ENCODE peak calls at places on chromosomes 4 and X, in seven cellular contexts. T is activated T-cell treated with anti-CD3 and anti-CD28 coated beads, Interleukin-2, amount 50 U/mL, for 1 hour; H is vagina; U is A172; R is activated CD4-positive, alpha-beta T cell treated with anti-CD3 and anti-CD28 coated beads, Interleukin-2, amount 50 U/mL, for 4 hours; G is fibroblast of the aortic adventitia; V is iris pigment epithelial cell. L is an unnamed sample.

GRCh38 chr4:53855886-53856260 is 208.5 kb downstream of the CHIC2 start:
- DNase-seq in G (peak; percentile 98), H (no peak), T (no peak), R (no peak), U (no peak), V (peak; percentile 85), L (no peak)

GRCh38 chr4:74311696-74312313 is 3.5 kb downstream of the EPGN start:
- DNase-seq in G (peak; percentile 81), R (no peak), H (no peak), U (peak; percentile 54), V (peak; percentile 67), T (no peak), L (no peak)

GRCh38 chr4:173128199-173128890 is 40.3 kb upstream of the GALNT7 start:
- DNase-seq in V (no peak), U (no peak), T (no peak), H (no peak), R (no peak), G (no peak), L (no peak)

GRCh38 chrX:43805579-43805978 is 76.7 kb downstream of the MAOB start:
- DNase-seq in H (no peak), R (no peak), V (peak; percentile 13), G (peak; percentile 2), U (no peak), T (no peak), L (no peak)

GRCh38 chrX:70172226-70172625 is 5.1 kb upstream of the DGAT2L6 start:
- DNase-seq in V (peak; percentile 28), G (peak; percentile 8), U (no peak), R (no peak), H (no peak), T (no peak), L (no peak)

GRCh38 chrX:46698691-46699090 is 60.2 kb downstream of the SLC9A7 start:
- DNase-seq in G (peak; percentile 34), T (no peak), H (no peak), V (no peak), R (no peak), U (peak; percentile 22), L (no peak)

GRCh38 chrX:104189862-104190261 is 23.6 kb downstream of the FAM199X start:
- DNase-seq in U (peak; percentile 0), V (no peak), H (no peak), G (no peak), T (no peak), R (no peak), L (no peak)

GRCh38 chrX:149518236-149518635 is 13.1 kb upstream of the IDS start:
- DNase-seq in U (peak; percentile 41), H (no peak), T (no peak), R (no peak), V (no peak), G (no peak), L (no peak)

GRCh38 chr4:56907489-56908205 is at the start of gene REST:
- DNase-seq in R (peak; percentile 73), T (peak; percentile 90), G (peak; percentile 47), H (no peak), U (peak; percentile 22), V (peak; percentile 58), L (peak; percentile 19)

GRCh38 chr4:147786031-147786430 is 54.1 kb downstream of the ARHGAP10 start:
- DNase-seq in V (no peak), H (no peak), R (no peak), U (no peak), G (peak; percentile 15), T (no peak), L (no peak)

GRCh38 chr4:97152159-97152558 is 991.1 kb downstream of the STPG2 start:
- DNase-seq in V (no peak), H (no peak), U (no peak), T (no peak), R (no peak), G (no peak), L (no peak)

GRCh38 chr4:140256941-140257340 is 103.0 kb upstream of the MAML3 start:
- DNase-seq in G (no peak), T (no peak), V (peak; percentile 61), U (peak; percentile 73), R (no peak), H (no peak), L (no peak)

GRCh38 chr4:146269228-146269653 is 54.9 kb downstream of the REELD1 start:
- DNase-seq in R (no peak), T (no peak), H (no peak), G (no peak), U (no peak), V (no peak), L (no peak)

GRCh38 chr4:101366331-101366730 is 19.0 kb upstream of the PPP3CA start:
- DNase-seq in V (peak; percentile 53), T (no peak), U (no peak), G (peak; percentile 77), R (no peak), H (no peak), L (no peak)

GRCh38 chr4:1050486-1051213 is 39.2 kb downstream of the FGFRL1 start:
- DNase-seq in G (no peak), U (no peak), V (no peak), H (no peak), T (peak; percentile 9), R (no peak), L (no peak)

GRCh38 chr4:46274717-46275116 is 115.2 kb downstream of the GABRA2 start:
- DNase-seq in T (no peak), H (no peak), U (no peak), G (no peak), R (no peak), V (peak; percentile 0), L (no peak)

GRCh38 chrX:27599928-27600327 is 9.8 kb downstream of the DCAF8L2 start:
- DNase-seq in H (no peak), T (no peak), G (peak; percentile 50), R (no peak), U (peak; percentile 62), V (peak; percentile 63), L (no peak)

GRCh38 chrX:151722241-151722846 is 6.5 kb downstream of the FATE1 start:
- DNase-seq in U (no peak), H (no peak), R (no peak), G (peak; percentile 31), V (no peak), T (no peak), L (no peak)

GRCh38 chrX:44143061-44143602 is 169.9 kb upstream of the NDP start:
- DNase-seq in V (no peak), T (no peak), U (peak; percentile 60), R (no peak), G (no peak), H (no peak), L (no peak)